ENCODE peak calls at places on chromosome 3, in four cellular contexts. One of them, this sample, is unnamed.

GRCh38 chr3:194277547-194278091 is 73.5 kb downstream of the CPN2 start:
- DNase-seq in pancreas: peak; percentile 61
- DNase-seq in HCEC 1CT: no peak
- DNase-seq in AG10803: peak; percentile 74
- DNase-seq in this sample: peak; percentile 70

GRCh38 chr3:127446756-127447155 is 143.8 kb downstream of the TPRA1 start:
- DNase-seq in pancreas: peak; percentile 19
- DNase-seq in HCEC 1CT: no peak
- DNase-seq in AG10803: no peak
- DNase-seq in this sample: peak; percentile 22

GRCh38 chr3:65914032-65914739 is 124.5 kb downstream of the MAGI1 start:
- DNase-seq in pancreas: no peak
- DNase-seq in HCEC 1CT: no peak
- DNase-seq in AG10803: no peak
- DNase-seq in this sample: no peak

GRCh38 chr3:57992430-57993213 is 15.6 kb upstream of the FLNB start:
- DNase-seq in pancreas: no peak
- DNase-seq in HCEC 1CT: no peak
- DNase-seq in AG10803: no peak
- DNase-seq in this sample: no peak

GRCh38 chr3:52809821-52810377 is 15.3 kb downstream of the ITIH3 start:
- DNase-seq in pancreas: no peak
- DNase-seq in HCEC 1CT: no peak
- DNase-seq in AG10803: no peak
- DNase-seq in this sample: no peak

GRCh38 chr3:127384717-127385539 is 97.1 kb upstream of the PRR20G start:
- DNase-seq in pancreas: no peak
- DNase-seq in HCEC 1CT: no peak
- DNase-seq in AG10803: no peak
- DNase-seq in this sample: no peak

GRCh38 chr3:101038393-101038792 is 45.2 kb upstream of the ABI3BP start:
- DNase-seq in pancreas: no peak
- DNase-seq in HCEC 1CT: peak; percentile 50
- DNase-seq in AG10803: peak; percentile 42
- DNase-seq in this sample: no peak

GRCh38 chr3:52328536-52329080 is 12.5 kb downstream of the DNAH1 start:
- DNase-seq in pancreas: no peak
- DNase-seq in HCEC 1CT: no peak
- DNase-seq in AG10803: no peak
- DNase-seq in this sample: no peak

GRCh38 chr3:152069871-152070270 is 196.4 kb downstream of the SUCNR1 start:
- DNase-seq in pancreas: no peak
- DNase-seq in HCEC 1CT: peak; percentile 26
- DNase-seq in AG10803: no peak
- DNase-seq in this sample: no peak

GRCh38 chr3:69499899-69500316 is 114.0 kb upstream of the FRMD4B start:
- DNase-seq in pancreas: no peak
- DNase-seq in HCEC 1CT: no peak
- DNase-seq in AG10803: no peak
- DNase-seq in this sample: peak; percentile 69

GRCh38 chr3:42600958-42601675 is 631 bp downstream of the NKTR start:
- DNase-seq in pancreas: no peak
- DNase-seq in HCEC 1CT: peak; percentile 84
- DNase-seq in AG10803: peak; percentile 68
- DNase-seq in this sample: peak; percentile 80

GRCh38 chr3:171831936-171832335 is 11.2 kb upstream of the TMEM212 start:
- DNase-seq in pancreas: no peak
- DNase-seq in HCEC 1CT: peak; percentile 59
- DNase-seq in AG10803: peak; percentile 57
- DNase-seq in this sample: no peak

GRCh38 chr3:150703756-150704344 is at the start of gene ERICH6:
- DNase-seq in pancreas: peak; percentile 95
- DNase-seq in HCEC 1CT: peak; percentile 90
- DNase-seq in AG10803: peak; percentile 90
- DNase-seq in this sample: peak; percentile 94

GRCh38 chr3:94083261-94083660 is 20.4 kb downstream of the NSUN3 start:
- DNase-seq in pancreas: no peak
- DNase-seq in HCEC 1CT: no peak
- DNase-seq in AG10803: no peak
- DNase-seq in this sample: no peak

GRCh38 chr3:35778201-35778600 is 138.9 kb downstream of the ARPP21 start:
- DNase-seq in pancreas: no peak
- DNase-seq in HCEC 1CT: no peak
- DNase-seq in AG10803: no peak
- DNase-seq in this sample: no peak

GRCh38 chr3:197297476-197298340 is 704 bp downstream of the DLG1 start:
- DNase-seq in pancreas: peak; percentile 93
- DNase-seq in HCEC 1CT: peak; percentile 89
- DNase-seq in AG10803: peak; percentile 80
- DNase-seq in this sample: peak; percentile 92

GRCh38 chr3:127803619-127804018 is 18.7 kb downstream of the MGLL start:
- DNase-seq in pancreas: no peak
- DNase-seq in HCEC 1CT: peak; percentile 96
- DNase-seq in AG10803: peak; percentile 91
- DNase-seq in this sample: no peak

GRCh38 chr3:115401298-115401697 is 222.0 kb upstream of the GAP43 start:
- DNase-seq in pancreas: no peak
- DNase-seq in HCEC 1CT: peak; percentile 18
- DNase-seq in AG10803: peak; percentile 90
- DNase-seq in this sample: no peak

GRCh38 chr3:150605998-150606641 is 3.0 kb downstream of the SELENOT start:
- DNase-seq in pancreas: no peak
- DNase-seq in HCEC 1CT: no peak
- DNase-seq in AG10803: no peak
- DNase-seq in this sample: no peak

GRCh38 chr3:42505849-42506410 is 3.5 kb downstream of the VIPR1 start:
- DNase-seq in pancreas: peak; percentile 20
- DNase-seq in HCEC 1CT: no peak
- DNase-seq in AG10803: no peak
- DNase-seq in this sample: peak; percentile 23

This sample was measured in sciatic nerve.